ENCODE peak calls at places on chromosome 22, in four cellular contexts. One of them, this sample, is unnamed.

GRCh38 chr22:48112687-48113521 is 1350.5 kb downstream of the TBC1D22A start:
- DNase-seq in GM23338: no peak
- DNase-seq in K562: no peak
- DNase-seq in GM12878: no peak
- DNase-seq in this sample: peak

GRCh38 chr22:29156507-29156906 is 49.2 kb upstream of the EMID1 start:
- DNase-seq in GM12878: no peak
- DNase-seq in K562: no peak
- DNase-seq in GM23338: peak
- DNase-seq in this sample: no peak

GRCh38 chr22:35733036-35733435 is 15.4 kb downstream of the APOL5 start:
- DNase-seq in GM23338: no peak
- DNase-seq in K562: no peak
- DNase-seq in GM12878: no peak
- DNase-seq in this sample: no peak

GRCh38 chr22:24952837-24953293 is 349 bp downstream of the KIAA1671 start:
- DNase-seq in K562: no peak
- DNase-seq in GM12878: no peak
- DNase-seq in GM23338: peak
- DNase-seq in this sample: peak

GRCh38 chr22:29756341-29756740 is 10.5 kb downstream of the ZMAT5 start:
- DNase-seq in GM23338: no peak
- DNase-seq in GM12878: no peak
- DNase-seq in K562: no peak
- DNase-seq in this sample: no peak

GRCh38 chr22:47333625-47334024 is 571.2 kb downstream of the TBC1D22A start:
- DNase-seq in GM12878: no peak
- DNase-seq in GM23338: no peak
- DNase-seq in K562: no peak
- DNase-seq in this sample: no peak

GRCh38 chr22:25110846-25111578 is 88.6 kb upstream of the CRYBB3 start:
- DNase-seq in K562: peak
- DNase-seq in GM23338: peak
- DNase-seq in GM12878: peak
- DNase-seq in this sample: peak

GRCh38 chr22:23763579-23764331 is 965 bp downstream of the C22orf15 start:
- DNase-seq in GM23338: peak
- DNase-seq in GM12878: no peak
- DNase-seq in K562: peak
- DNase-seq in this sample: no peak

GRCh38 chr22:27984723-27985122 is 65.7 kb upstream of the PITPNB start:
- DNase-seq in GM23338: no peak
- DNase-seq in GM12878: no peak
- DNase-seq in K562: no peak
- DNase-seq in this sample: no peak

GRCh38 chr22:39319284-39320170 is at the start of gene RPL3:
- DNase-seq in GM12878: peak
- DNase-seq in K562: peak
- DNase-seq in GM23338: peak
- DNase-seq in this sample: peak
- TF ChIP-seq CTCF in GM12878: no peak
- TF ChIP-seq CTCF in K562: no peak
- TF ChIP-seq CTCF in GM23338: no peak
- TF ChIP-seq CTCF in this sample: no peak

DNA sequence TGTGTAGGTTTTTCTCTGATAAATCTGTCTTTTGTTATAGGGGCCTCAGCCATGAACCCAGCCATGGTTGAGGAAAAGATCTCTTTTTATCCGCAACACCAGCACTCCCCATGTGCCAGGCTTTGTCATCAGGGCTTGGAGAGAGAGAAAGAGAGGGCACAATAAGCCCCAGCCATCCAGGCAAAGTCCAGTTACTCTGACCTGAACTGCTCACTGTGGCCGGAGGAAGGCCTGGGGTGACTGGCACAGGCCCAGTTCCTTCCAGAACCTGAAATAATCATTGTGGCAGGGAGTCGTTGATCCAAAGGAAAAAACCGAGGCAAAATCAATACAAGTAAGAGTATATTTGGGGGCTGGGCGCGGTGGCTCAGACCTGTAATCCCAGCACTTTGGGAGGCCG is 3.9 kb upstream of the ARHGAP8 start:
- DNase-seq in GM23338: no peak
- DNase-seq in K562: no peak
- DNase-seq in GM12878: no peak
- DNase-seq in this sample: no peak
- TF ChIP-seq JUNB in GM23338: no peak
- TF ChIP-seq JUNB in K562: no peak
- TF ChIP-seq JUNB in GM12878: no peak
- TF ChIP-seq JUNB in this sample: no peak

DNA sequence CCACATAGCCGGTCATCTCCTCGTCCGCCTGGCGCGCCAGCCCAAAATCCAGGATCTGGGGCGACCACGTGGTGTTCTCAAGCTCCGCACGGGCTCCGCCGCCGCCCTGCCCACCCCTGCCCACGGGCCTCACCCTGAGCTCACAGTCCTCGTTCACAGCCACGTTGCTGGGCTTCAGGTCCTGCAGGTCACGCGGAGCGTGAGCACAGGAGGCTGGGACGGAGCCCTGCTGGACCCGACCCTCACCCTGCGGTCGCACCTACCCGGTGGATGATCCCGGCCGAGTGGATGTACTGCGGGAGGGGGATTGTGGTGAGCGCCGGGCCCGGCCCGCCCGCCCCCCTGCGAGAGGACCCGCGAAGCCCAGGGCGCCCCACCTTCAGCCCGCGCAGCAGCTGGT is 3.2 kb downstream of the MAPK11 start:
- DNase-seq in K562: no peak
- DNase-seq in GM23338: no peak
- DNase-seq in GM12878: no peak
- DNase-seq in this sample: no peak
- TF ChIP-seq CTCF in K562: no peak
- TF ChIP-seq CTCF in GM23338: no peak
- TF ChIP-seq CTCF in GM12878: no peak
- TF ChIP-seq CTCF in this sample: no peak

GRCh38 chr22:22713416-22713815 is 69.0 kb downstream of the GGTLC2 start:
- DNase-seq in K562: no peak
- DNase-seq in GM23338: no peak
- DNase-seq in GM12878: no peak
- DNase-seq in this sample: no peak

GRCh38 chr22:22712092-22712658 is 67.8 kb downstream of the GGTLC2 start:
- DNase-seq in K562: no peak
- DNase-seq in GM12878: no peak
- DNase-seq in GM23338: no peak
- DNase-seq in this sample: no peak

GRCh38 chr22:22711532-22711913 is 67.1 kb downstream of the GGTLC2 start:
- DNase-seq in K562: no peak
- DNase-seq in GM12878: no peak
- DNase-seq in GM23338: no peak
- DNase-seq in this sample: no peak

GRCh38 chr22:22710719-22711531 is 66.5 kb downstream of the GGTLC2 start:
- DNase-seq in GM23338: peak
- DNase-seq in GM12878: no peak
- DNase-seq in K562: peak
- DNase-seq in this sample: peak

DNA sequence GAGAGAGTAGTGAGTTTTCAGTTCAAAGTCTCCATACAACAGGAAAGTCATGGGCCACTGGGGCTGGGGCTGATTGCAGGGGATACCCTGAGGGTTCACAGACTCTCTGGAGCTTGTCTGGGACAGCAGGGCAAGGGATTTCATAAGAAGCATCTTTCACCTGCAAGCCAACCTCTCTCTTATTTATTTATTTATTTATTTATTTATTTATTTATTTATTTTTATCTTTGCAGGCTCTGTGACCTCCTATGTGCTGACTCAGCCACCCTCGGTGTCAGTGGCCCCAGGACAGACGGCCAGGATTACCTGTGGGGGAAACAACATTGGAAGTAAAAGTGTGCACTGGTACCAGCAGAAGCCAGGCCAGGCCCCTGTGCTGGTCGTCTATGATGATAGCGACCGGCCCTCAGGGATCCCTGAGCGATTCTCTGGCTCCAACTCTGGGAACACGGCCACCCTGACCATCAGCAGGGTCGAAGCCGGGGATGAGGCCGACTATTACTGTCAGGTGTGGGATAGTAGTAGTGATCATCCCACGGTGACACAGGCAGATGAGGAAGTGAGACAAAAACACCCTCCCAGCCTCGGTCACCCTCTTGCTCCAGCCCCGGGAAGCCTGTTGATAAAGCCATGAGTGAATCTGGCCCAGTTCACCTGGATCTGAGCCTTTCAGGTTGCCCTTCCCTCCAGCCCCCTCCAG is 68.4 kb downstream of the GGTLC2 start:
- DNase-seq in GM23338: no peak
- DNase-seq in K562: no peak
- DNase-seq in GM12878: no peak
- DNase-seq in this sample: no peak
- TF ChIP-seq JUNB in GM23338: no peak
- TF ChIP-seq JUNB in K562: no peak
- TF ChIP-seq JUNB in GM12878: no peak
- TF ChIP-seq JUNB in this sample: no peak

DNA sequence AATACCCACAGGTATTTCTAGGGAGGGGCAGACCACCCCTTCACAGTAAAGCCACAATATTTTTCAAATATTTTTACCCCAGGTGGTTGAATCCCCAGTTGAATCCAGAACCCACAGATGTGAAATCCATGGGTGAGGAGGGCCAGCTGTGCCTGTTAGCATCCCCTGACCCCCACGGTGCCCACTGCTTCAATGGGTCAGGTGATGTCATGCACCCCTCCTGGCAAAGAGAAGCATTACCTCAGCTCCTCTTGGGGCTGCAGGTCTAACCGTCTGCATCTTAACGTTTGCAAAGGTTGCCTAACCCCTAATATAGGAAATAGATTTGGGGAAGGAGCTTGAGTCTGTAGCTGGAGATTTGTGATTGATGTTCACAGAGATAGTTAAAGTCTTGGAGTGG is 24.7 kb upstream of the IL17RA start:
- DNase-seq in K562: no peak
- DNase-seq in GM23338: peak
- DNase-seq in GM12878: no peak
- DNase-seq in this sample: no peak
- TF ChIP-seq CTCF in K562: no peak
- TF ChIP-seq CTCF in GM23338: no peak
- TF ChIP-seq CTCF in GM12878: no peak
- TF ChIP-seq CTCF in this sample: no peak

GRCh38 chr22:22156716-22157499 is 87.7 kb upstream of the VPREB1 start:
- DNase-seq in GM23338: peak
- DNase-seq in K562: peak
- DNase-seq in GM12878: peak
- DNase-seq in this sample: peak
- TF ChIP-seq JUNB in GM23338: no peak
- TF ChIP-seq JUNB in K562: no peak
- TF ChIP-seq JUNB in GM12878: no peak
- TF ChIP-seq JUNB in this sample: no peak

DNA sequence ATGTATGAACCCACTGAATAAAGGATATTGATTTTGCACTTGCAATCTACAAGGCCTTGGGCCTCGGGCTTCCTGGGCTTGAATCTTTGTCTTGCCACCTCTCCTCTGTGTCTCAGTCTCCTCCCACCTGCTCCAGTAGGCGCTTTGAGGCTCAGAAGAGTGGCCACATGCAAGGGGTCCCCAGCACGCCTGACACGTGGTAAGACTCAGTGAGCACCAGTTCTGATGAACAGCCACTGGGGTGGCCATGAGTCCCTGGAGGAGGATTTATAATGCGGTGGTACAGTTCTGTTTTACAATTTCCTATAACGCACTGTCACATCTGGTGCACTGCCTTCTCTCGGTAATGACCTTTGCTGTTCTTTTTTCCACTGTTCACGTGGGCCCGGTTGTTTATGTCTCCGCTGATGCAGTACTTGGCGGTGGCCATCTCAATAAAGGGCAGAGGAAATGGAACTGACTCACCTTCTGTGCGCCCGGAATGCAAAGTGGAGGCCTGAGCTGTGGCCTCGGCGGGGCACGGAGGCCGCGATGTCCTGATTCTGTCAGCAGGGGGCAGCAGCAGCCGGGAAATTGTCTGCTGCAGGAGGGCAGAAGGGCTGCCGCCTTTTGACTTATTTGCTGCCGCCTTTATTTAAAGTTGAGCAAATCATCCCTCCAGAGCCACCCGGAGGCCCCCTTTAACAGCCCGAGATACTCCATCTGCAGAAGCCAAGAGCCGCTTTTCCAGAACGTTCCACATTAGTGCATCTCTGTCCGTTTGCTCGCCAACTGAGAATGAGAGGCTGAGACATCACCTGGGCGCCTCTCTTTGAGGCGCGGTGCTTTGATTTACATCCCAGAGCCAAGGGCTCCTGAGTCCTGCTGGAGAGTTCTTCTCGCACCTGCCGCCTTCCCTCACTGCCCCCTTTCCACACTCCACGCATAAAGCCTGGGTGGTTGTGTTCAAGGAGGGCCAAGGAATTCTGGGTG is 6.0 kb upstream of the IFT27 start:
- DNase-seq in GM23338: peak
- DNase-seq in GM12878: peak
- DNase-seq in K562: peak
- DNase-seq in this sample: peak
- TF ChIP-seq CTCF in GM23338: peak
- TF ChIP-seq CTCF in GM12878: peak
- TF ChIP-seq CTCF in K562: peak
- TF ChIP-seq CTCF in this sample: peak

GRCh38 chr22:20316217-20316843 is 3.5 kb downstream of the DGCR6L start:
- DNase-seq in GM23338: no peak
- DNase-seq in GM12878: no peak
- DNase-seq in K562: peak
- DNase-seq in this sample: no peak
- TF ChIP-seq JUNB in GM23338: no peak
- TF ChIP-seq JUNB in GM12878: no peak
- TF ChIP-seq JUNB in K562: no peak
- TF ChIP-seq JUNB in this sample: no peak

GRCh38 chr22:19477321-19478085 is 1.5 kb downstream of the UFD1 start:
- DNase-seq in GM23338: no peak
- DNase-seq in K562: no peak
- DNase-seq in GM12878: no peak
- DNase-seq in this sample: no peak
- TF ChIP-seq CTCF in GM23338: no peak
- TF ChIP-seq CTCF in K562: no peak
- TF ChIP-seq CTCF in GM12878: no peak
- TF ChIP-seq CTCF in this sample: peak

This sample was measured in A549.